ENCODE peak calls at places on chromosome 1, in four cellular contexts. T, Y, I and C are unnamed samples.

GRCh38 chr1:66725885-66726665 is 26.2 kb upstream of the DYNLT5 start:
- DNase-seq in T (peak), Y (peak), I (peak), C (peak)

GRCh38 chr1:159598196-159598595 is 10.6 kb downstream of the APCS start:
- DNase-seq in T (no peak), Y (peak), I (no peak), C (peak)

GRCh38 chr1:110594466-110595076 is 11.6 kb downstream of the KCNA2 start:
- DNase-seq in T (no peak), Y (no peak), I (no peak), C (peak)

GRCh38 chr1:199573047-199573446 is 454.5 kb upstream of the NR5A2 start:
- DNase-seq in T (no peak), Y (no peak), I (no peak), C (no peak)

GRCh38 chr1:204331275-204331674 is 28.5 kb downstream of the PLEKHA6 start:
- DNase-seq in T (no peak), Y (no peak), I (no peak), C (peak)

GRCh38 chr1:24300971-24301370 is 18.2 kb upstream of the GRHL3 start:
- DNase-seq in T (no peak), Y (no peak), I (no peak), C (no peak)

GRCh38 chr1:6628971-6629479 is 4.4 kb downstream of the THAP3 start:
- DNase-seq in T (no peak), Y (no peak), I (no peak), C (no peak)

GRCh38 chr1:170562644-170563338 is 30.8 kb downstream of the GORAB start:
- DNase-seq in T (no peak), Y (peak), I (no peak), C (peak)

GRCh38 chr1:154391086-154391770 is 13.9 kb upstream of the IL6R start:
- DNase-seq in T (no peak), Y (no peak), I (no peak), C (peak)

GRCh38 chr1:16960560-16961296 is 19.7 kb downstream of the MFAP2 start:
- DNase-seq in T (peak), Y (peak), I (peak), C (peak)

GRCh38 chr1:67124455-67124854 is 10.3 kb downstream of the C1orf141 start:
- DNase-seq in T (no peak), Y (no peak), I (no peak), C (no peak)

GRCh38 chr1:53956308-53957168 is 10.4 kb downstream of the LRRC42 start:
- DNase-seq in T (no peak), Y (no peak), I (no peak), C (no peak)

GRCh38 chr1:35745124-35745730 is 24.6 kb downstream of the CLSPN start:
- DNase-seq in T (no peak), Y (no peak), I (no peak), C (no peak)

GRCh38 chr1:189859385-189859977 is 618.2 kb downstream of the BRINP3 start:
- DNase-seq in T (no peak), Y (peak), I (peak), C (peak)

GRCh38 chr1:40004857-40005256 is 35.7 kb upstream of the CAP1 start:
- DNase-seq in T (no peak), Y (peak), I (no peak), C (peak)

GRCh38 chr1:151596166-151596933 is 15.5 kb upstream of the SNX27 start:
- DNase-seq in T (no peak), Y (no peak), I (no peak), C (peak)

GRCh38 chr1:911875-912739 is 11.6 kb upstream of the SAMD11 start:
- DNase-seq in T (no peak), Y (no peak), I (no peak), C (peak)